ENCODE peak calls at places on chromosomes 16 and 17, in seven cellular contexts. E, M, O, W, Q, N and U are unnamed samples. For H3K9me3, the result is how much of the 10 kb centered on the place peaks cover.

GRCh38 chr17:9240659-9241370 is 219.5 kb downstream of the NTN1 start:
- DNase-seq in E (no peak), M (no peak), O (peak), W (peak), Q (no peak), N (peak), U (peak)

GRCh38 chr16:57352636-57353047 is 5.9 kb upstream of the CCL22 start:
- DNase-seq in E (no peak), M (no peak), O (no peak), W (no peak), Q (no peak), N (no peak), U (no peak)

GRCh38 chr17:35286120-35286781 is 43.4 kb downstream of the SLFN5 start:
- DNase-seq in E (no peak), M (no peak), O (no peak), W (no peak), Q (peak), N (no peak), U (no peak)

GRCh38 chr16:1413684-1414531 is 596 bp downstream of the UNKL start:
- DNase-seq in E (no peak), M (peak), O (peak), W (no peak), Q (peak), N (peak), U (no peak)

GRCh38 chr16:54787045-54787444 is 143.6 kb upstream of the IRX5 start:
- DNase-seq in E (no peak), M (no peak), O (no peak), W (no peak), Q (no peak), N (no peak), U (no peak)

GRCh38 chr17:27477050-27477647 is 20.9 kb downstream of the KSR1 start:
- DNase-seq in E (no peak), M (no peak), O (no peak), W (no peak), Q (no peak), N (no peak), U (no peak)

GRCh38 chr17:19753661-19754463 is 5.8 kb upstream of the ALDH3A1 start:
- DNase-seq in E (no peak), M (no peak), O (peak), W (peak), Q (no peak), N (peak), U (peak)

GRCh38 chr17:29640981-29641642 is 18.4 kb upstream of the CORO6 start:
- DNase-seq in E (no peak), M (no peak), O (no peak), W (peak), Q (no peak), N (no peak), U (no peak)

GRCh38 chr16:72517154-72517553 is 345.2 kb upstream of the PMFBP1 start:
- DNase-seq in E (no peak), M (no peak), O (no peak), W (no peak), Q (no peak), N (no peak), U (no peak)

GRCh38 chr16:3195975-3196374 is 8.0 kb downstream of the OR1F1 start:
- DNase-seq in E (no peak), M (no peak), O (no peak), W (no peak), Q (no peak), N (no peak), U (no peak)

GRCh38 chr16:66996324-66996982 is 8.1 kb downstream of the CES4A start:
- DNase-seq in E (peak), M (no peak), O (no peak), W (peak), Q (no peak), N (no peak), U (peak)

GRCh38 chr17:12431188-12431587 is 234.5 kb upstream of the MYOCD start:
- DNase-seq in E (no peak), M (peak), O (no peak), W (no peak), Q (no peak), N (no peak), U (no peak)

GRCh38 chr16:27450836-27451341 is 48.9 kb downstream of the IL21R start:
- DNase-seq in E (no peak), M (peak), O (no peak), W (no peak), Q (no peak), N (no peak), U (no peak)

GRCh38 chr16:86671486-86672214 is 93.3 kb downstream of the FOXL1 start:
- DNase-seq in E (no peak), M (no peak), O (no peak), W (no peak), Q (no peak), N (no peak), U (no peak)

GRCh38 chr16:4415538-4416199 is 727 bp downstream of the CORO7 start:
- DNase-seq in E (no peak), M (peak), O (peak), W (no peak), Q (peak), N (peak), U (no peak)

GRCh38 chr17:19410875-19411291 is at the start of gene RNF112:
- DNase-seq in E (no peak), M (no peak), O (no peak), W (no peak), Q (no peak), N (no peak), U (no peak)

GRCh38 chr16:10242916-10243315 is 60.7 kb upstream of the GRIN2A start:
- DNase-seq in E (no peak), M (no peak), O (no peak), W (no peak), Q (no peak), N (no peak), U (no peak)

DNA sequence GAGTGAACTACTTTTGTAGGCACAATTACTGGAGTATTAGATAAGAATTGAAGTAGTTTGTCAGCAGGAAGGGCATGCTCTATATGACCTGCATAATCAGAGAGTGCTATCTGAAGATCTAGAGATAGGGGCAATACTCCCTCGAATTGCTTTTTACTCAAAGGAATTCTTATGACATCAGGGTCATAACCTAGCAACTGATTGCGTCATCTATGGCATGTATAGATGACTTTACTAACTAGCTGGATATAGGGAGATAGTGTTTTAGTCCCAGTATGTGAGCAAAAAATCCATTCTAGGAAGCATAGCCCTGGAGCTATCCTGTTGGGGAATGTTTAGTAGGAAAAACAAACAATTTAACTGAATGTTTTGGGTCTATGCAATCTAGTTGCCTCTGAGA is 109.5 kb upstream of the ZNF267 start:
- DNase-seq in E (no peak), M (no peak), O (no peak), W (no peak), Q (no peak), N (no peak), U (no peak)
- H3K9me3 ChIP-seq in E (under half), M (under half), O (under half), W (half or more), Q (under half), N (under half), U (half or more)

GRCh38 chr16:78836802-78837489 is 737.5 kb downstream of the WWOX start:
- DNase-seq in E (no peak), M (no peak), O (no peak), W (no peak), Q (no peak), N (no peak), U (no peak)
- H3K9me3 ChIP-seq in E (under half), M (under half), O (under half), W (under half), Q (under half), N (under half), U (under half)

GRCh38 chr17:77025781-77026180 is 115.0 kb upstream of the SEC14L1 start:
- DNase-seq in E (no peak), M (no peak), O (no peak), W (no peak), Q (no peak), N (no peak), U (no peak)

GRCh38 chr17:77028900-77029299 is 111.9 kb upstream of the SEC14L1 start:
- DNase-seq in E (no peak), M (no peak), O (no peak), W (no peak), Q (no peak), N (no peak), U (no peak)

GRCh38 chr17:77022766-77023165 is 118.0 kb upstream of the SEC14L1 start:
- DNase-seq in E (no peak), M (no peak), O (no peak), W (no peak), Q (no peak), N (no peak), U (no peak)

GRCh38 chr17:77032929-77033328 is 107.8 kb upstream of the SEC14L1 start:
- DNase-seq in E (no peak), M (no peak), O (no peak), W (no peak), Q (no peak), N (no peak), U (no peak)

GRCh38 chr17:77027271-77027670 is 113.5 kb upstream of the SEC14L1 start:
- DNase-seq in E (no peak), M (no peak), O (no peak), W (no peak), Q (no peak), N (no peak), U (no peak)
- H3K9me3 ChIP-seq in E (under half), M (under half), O (under half), W (under half), Q (under half), N (under half), U (under half)

GRCh38 chr16:35146723-35147458 is 1687.5 kb downstream of the TP53TG3F start:
- DNase-seq in E (no peak), M (no peak), O (no peak), W (no peak), Q (no peak), N (no peak), U (no peak)

GRCh38 chr16:35148748-35149147 is 1689.3 kb downstream of the TP53TG3F start:
- DNase-seq in E (no peak), M (no peak), O (no peak), W (no peak), Q (no peak), N (no peak), U (no peak)

GRCh38 chr16:35146031-35146710 is 1686.8 kb downstream of the TP53TG3F start:
- DNase-seq in E (no peak), M (no peak), O (no peak), W (no peak), Q (no peak), N (no peak), U (no peak)

GRCh38 chr16:35149550-35149949 is 1690.1 kb downstream of the TP53TG3F start:
- DNase-seq in E (no peak), M (no peak), O (no peak), W (no peak), Q (no peak), N (no peak), U (no peak)

DNA sequence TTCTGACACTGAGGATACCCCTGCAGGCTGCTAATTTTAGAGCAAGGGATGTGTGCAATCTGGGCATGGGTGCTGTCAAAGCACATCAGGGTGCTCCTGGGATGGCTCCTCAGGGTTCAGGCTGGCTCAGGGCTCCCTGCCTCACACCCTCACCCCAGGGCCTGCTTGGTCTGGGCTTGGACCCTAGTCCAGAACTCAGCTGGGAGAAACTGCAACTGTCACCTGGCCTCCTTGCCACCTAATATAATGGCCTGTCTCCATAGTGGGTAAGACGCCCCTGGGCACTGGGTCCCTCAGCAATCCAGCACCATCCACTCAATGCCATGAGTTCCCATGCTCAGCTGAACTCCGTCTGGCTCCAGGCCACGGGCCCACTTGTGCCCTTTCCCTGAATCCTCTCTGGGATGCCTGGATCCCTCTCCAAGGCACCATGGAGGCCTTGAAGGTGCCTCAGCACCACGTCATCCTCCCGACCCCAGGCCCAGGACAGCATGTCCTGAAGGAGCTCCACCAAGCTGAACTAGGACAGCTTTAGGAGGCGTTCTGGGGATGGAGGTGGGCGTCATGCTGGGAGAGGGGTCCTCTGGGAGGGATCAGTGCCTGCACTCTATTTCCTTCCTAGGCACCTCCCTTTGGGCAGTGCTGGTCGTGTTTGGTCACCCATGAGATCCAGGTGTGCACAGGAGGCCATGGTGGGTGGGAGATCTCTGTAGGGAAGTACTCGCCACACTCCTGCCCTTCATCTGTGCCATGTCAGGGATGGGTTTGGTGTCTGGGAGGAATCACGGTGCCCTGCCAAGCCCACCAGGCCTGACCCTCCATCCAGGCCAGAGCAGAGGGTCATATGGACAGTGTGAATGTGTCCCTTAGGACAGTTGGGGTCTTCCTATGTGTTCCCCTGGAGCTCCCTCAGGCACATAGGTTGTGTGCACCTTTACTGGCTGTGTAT is 1688.4 kb downstream of the TP53TG3F start:
- DNase-seq in E (no peak), M (no peak), O (no peak), W (no peak), Q (no peak), N (no peak), U (no peak)
- H3K9me3 ChIP-seq in E (half or more), M (under half), O (under half), W (under half), Q (under half), N (half or more), U (under half)

GRCh38 chr17:58371300-58371950 is 19.4 kb upstream of the SUPT4H1 start:
- DNase-seq in E (no peak), M (no peak), O (no peak), W (no peak), Q (no peak), N (no peak), U (no peak)

GRCh38 chr17:58370716-58371115 is 18.7 kb upstream of the SUPT4H1 start:
- DNase-seq in E (no peak), M (no peak), O (no peak), W (no peak), Q (no peak), N (no peak), U (no peak)

GRCh38 chr17:58368860-58369213 is 16.8 kb upstream of the SUPT4H1 start:
- DNase-seq in E (no peak), M (peak), O (no peak), W (no peak), Q (no peak), N (no peak), U (no peak)

GRCh38 chr17:58369214-58370031 is 17.4 kb upstream of the SUPT4H1 start:
- DNase-seq in E (no peak), M (no peak), O (no peak), W (no peak), Q (no peak), N (no peak), U (no peak)

GRCh38 chr17:58370309-58370708 is 18.3 kb upstream of the SUPT4H1 start:
- DNase-seq in E (no peak), M (no peak), O (no peak), W (no peak), Q (no peak), N (no peak), U (no peak)
- H3K9me3 ChIP-seq in E (under half), M (under half), O (under half), W (under half), Q (under half), N (under half), U (under half)

GRCh38 chr16:24505959-24506358 is 33.4 kb upstream of the RBBP6 start:
- DNase-seq in E (no peak), M (no peak), O (no peak), W (no peak), Q (no peak), N (no peak), U (no peak)
- H3K9me3 ChIP-seq in E (under half), M (under half), O (under half), W (under half), Q (under half), N (under half), U (under half)

GRCh38 chr16:35152067-35152627 is 1692.7 kb downstream of the TP53TG3F start:
- DNase-seq in E (no peak), M (no peak), O (no peak), W (no peak), Q (no peak), N (no peak), U (no peak)

GRCh38 chr16:35150805-35151312 is 1691.4 kb downstream of the TP53TG3F start:
- DNase-seq in E (no peak), M (no peak), O (no peak), W (no peak), Q (no peak), N (no peak), U (no peak)

GRCh38 chr16:35154627-35155026 is 1695.2 kb downstream of the TP53TG3F start:
- DNase-seq in E (no peak), M (no peak), O (no peak), W (no peak), Q (no peak), N (no peak), U (no peak)
- H3K9me3 ChIP-seq in E (under half), M (under half), O (under half), W (under half), Q (under half), N (under half), U (under half)

GRCh38 chr16:88285514-88285822 is 97.3 kb upstream of the ZNF469 start:
- DNase-seq in E (no peak), M (no peak), O (no peak), W (no peak), Q (no peak), N (no peak), U (no peak)

GRCh38 chr16:88288303-88288702 is 94.5 kb upstream of the ZNF469 start:
- DNase-seq in E (no peak), M (no peak), O (no peak), W (no peak), Q (no peak), N (no peak), U (no peak)

GRCh38 chr16:88284626-88285513 is 97.9 kb upstream of the ZNF469 start:
- DNase-seq in E (no peak), M (no peak), O (no peak), W (no peak), Q (no peak), N (no peak), U (no peak)

GRCh38 chr16:88287219-88287618 is 95.5 kb upstream of the ZNF469 start:
- DNase-seq in E (no peak), M (peak), O (no peak), W (no peak), Q (no peak), N (no peak), U (no peak)

DNA sequence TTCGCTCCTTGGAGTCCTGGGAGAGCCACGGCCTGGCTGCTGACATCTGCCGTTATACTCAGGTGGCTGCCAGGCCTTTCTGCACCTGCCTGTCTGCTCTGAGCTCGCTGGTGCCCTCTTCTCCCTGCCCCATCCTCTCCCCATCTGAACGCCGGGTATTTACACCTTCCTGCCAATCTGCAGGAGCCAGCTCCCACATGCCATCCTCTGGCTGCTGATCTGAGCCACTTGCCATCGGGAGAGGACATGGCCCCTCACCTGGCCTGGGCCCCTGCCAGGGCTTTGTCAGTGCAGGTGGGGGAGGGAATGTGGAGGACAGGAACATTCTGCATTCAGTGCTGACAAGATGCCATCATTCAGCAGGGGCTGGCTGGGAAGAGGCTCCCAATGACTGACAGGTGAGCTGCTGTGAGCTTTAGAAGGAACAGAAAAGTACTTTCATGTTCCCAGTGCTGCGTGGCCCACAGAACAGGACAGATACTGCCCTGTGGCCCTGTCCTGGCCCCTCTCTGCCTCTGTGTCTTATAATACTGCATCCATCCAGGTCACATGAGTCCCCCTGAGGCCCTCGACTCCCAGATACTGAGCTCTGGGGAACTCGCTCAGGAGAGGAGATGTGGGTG is 96.3 kb upstream of the ZNF469 start:
- DNase-seq in E (no peak), M (no peak), O (no peak), W (no peak), Q (no peak), N (no peak), U (no peak)
- H3K9me3 ChIP-seq in E (under half), M (under half), O (under half), W (under half), Q (under half), N (under half), U (under half)

GRCh38 chr17:82740906-82741759 is 5.7 kb downstream of the FN3K start:
- DNase-seq in E (no peak), M (peak), O (peak), W (no peak), Q (no peak), N (no peak), U (no peak)

GRCh38 chr17:82743344-82744219 is 8.2 kb downstream of the FN3K start:
- DNase-seq in E (no peak), M (no peak), O (no peak), W (no peak), Q (no peak), N (no peak), U (no peak)

GRCh38 chr17:82748756-82749155 is 3.1 kb upstream of the TBCD start:
- DNase-seq in E (no peak), M (no peak), O (no peak), W (no peak), Q (no peak), N (no peak), U (no peak)

GRCh38 chr17:82750241-82750905 is 1.5 kb upstream of the TBCD start:
- DNase-seq in E (no peak), M (no peak), O (no peak), W (peak), Q (no peak), N (no peak), U (no peak)

DNA sequence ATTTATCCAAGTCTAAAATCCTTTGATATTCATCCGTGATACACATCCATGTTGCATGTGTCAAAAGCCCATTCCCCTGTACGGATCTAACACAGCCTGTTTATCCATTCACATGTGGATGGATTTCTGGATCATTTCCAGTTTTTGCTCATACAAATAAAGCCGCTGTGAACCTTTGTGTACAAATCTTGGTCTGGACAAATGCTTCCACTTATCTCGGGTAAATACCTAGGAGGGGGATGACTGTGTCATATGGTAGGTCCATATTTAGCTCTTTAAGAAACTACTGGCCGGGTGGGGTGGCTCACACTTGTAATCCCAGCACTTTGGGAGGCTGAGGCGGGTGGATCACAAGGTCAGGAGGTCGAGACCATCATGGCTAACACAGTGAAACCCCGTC is 6.3 kb upstream of the TBCD start:
- DNase-seq in E (no peak), M (no peak), O (no peak), W (no peak), Q (no peak), N (no peak), U (no peak)
- H3K9me3 ChIP-seq in E (under half), M (under half), O (under half), W (under half), Q (under half), N (under half), U (under half)